ENCODE peak calls at places on chromosomes 3 and 15, in nine cellular contexts. I, G, W, X, H, Y, B, M and U are unnamed samples.

GRCh38 chr3:135641771-135642170 is 323.8 kb upstream of the PPP2R3A start:
- DNase-seq in I (no peak), G (no peak), W (no peak), X (no peak), H (no peak), Y (no peak), B (no peak), M (no peak), U (no peak)

GRCh38 chr3:82100378-82100777 is 338.9 kb upstream of the GBE1 start:
- DNase-seq in I (no peak), G (no peak), W (no peak), X (no peak), H (no peak), Y (no peak), B (no peak), M (peak), U (no peak)

GRCh38 chr3:112979244-112979832 is 4.4 kb upstream of the CD200R1 start:
- DNase-seq in I (no peak), G (no peak), W (no peak), X (no peak), H (no peak), Y (no peak), B (no peak), M (peak), U (no peak)

GRCh38 chr3:9915252-9916141 is 1.4 kb upstream of the IL17RC start:
- DNase-seq in I (peak), G (peak), W (no peak), X (peak), H (peak), Y (no peak), B (peak), M (no peak), U (peak)

GRCh38 chr3:186362988-186363387 is 954 bp upstream of the DGKG start:
- DNase-seq in I (no peak), G (no peak), W (no peak), X (no peak), H (no peak), Y (no peak), B (no peak), M (no peak), U (no peak)

GRCh38 chr3:12353796-12354505 is 65.1 kb downstream of the PPARG start:
- DNase-seq in I (no peak), G (no peak), W (no peak), X (no peak), H (no peak), Y (no peak), B (no peak), M (no peak), U (no peak)

GRCh38 chr15:50764331-50765201 is 940 bp downstream of the SPPL2A start:
- DNase-seq in I (no peak), G (no peak), W (no peak), X (no peak), H (peak), Y (no peak), B (no peak), M (peak), U (no peak)

GRCh38 chr3:28036599-28037575 is 204.5 kb upstream of the CMC1 start:
- DNase-seq in I (no peak), G (no peak), W (no peak), X (no peak), H (no peak), Y (no peak), B (no peak), M (no peak), U (no peak)

GRCh38 chr15:87777054-87777498 is 479.5 kb downstream of the NTRK3 start:
- DNase-seq in I (no peak), G (no peak), W (no peak), X (no peak), H (no peak), Y (peak), B (no peak), M (no peak), U (no peak)

GRCh38 chr3:196969660-196970546 is 1.3 kb upstream of the PIGZ start:
- DNase-seq in I (peak), G (peak), W (peak), X (peak), H (peak), Y (no peak), B (peak), M (peak), U (peak)

DNA sequence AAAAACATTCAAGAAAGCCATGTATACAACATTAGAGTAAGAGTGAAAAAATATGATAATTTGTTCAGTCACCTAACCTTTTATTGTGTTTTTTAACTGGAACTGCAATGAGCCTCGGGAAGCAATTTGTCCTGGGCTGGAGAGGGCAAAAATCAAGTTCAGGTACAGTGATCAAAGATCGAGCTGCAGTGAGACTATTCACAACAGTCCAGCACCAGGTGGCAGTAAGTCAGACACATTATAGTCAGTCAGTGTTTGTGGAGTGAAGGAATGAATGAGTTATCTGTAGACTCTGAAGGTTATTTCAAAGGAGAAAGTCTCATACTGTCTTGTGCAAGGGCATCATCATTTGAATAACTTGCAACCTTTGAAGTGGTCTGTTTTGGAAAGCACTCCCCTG is 116.6 kb downstream of the CHDH start:
- DNase-seq in I (no peak), G (no peak), W (no peak), X (no peak), H (peak), Y (no peak), B (no peak), M (no peak), U (no peak)
- TF ChIP-seq CTCF in I (peak), G (no peak), W (no peak), X (peak), H (peak), Y (no peak), B (peak), M (no peak), U (no peak)

DNA sequence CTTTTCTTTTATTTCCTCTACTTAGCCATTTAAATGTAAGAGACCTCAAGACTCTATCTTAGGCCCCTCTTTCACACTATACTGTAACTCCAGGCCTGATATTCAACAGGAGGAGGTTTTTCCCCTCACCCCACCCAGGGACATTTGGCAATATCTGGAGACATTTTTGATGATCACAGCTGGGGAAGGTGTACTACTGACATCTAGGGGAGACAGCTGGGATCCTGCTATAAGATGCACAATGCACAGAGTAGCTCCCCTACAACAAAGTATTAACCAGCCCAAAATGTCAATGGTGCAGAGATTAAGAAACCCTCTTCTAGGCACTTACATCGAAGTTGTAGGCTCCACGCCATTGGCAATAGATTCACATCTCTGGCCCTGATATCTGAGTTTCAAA is 517.5 kb upstream of the UBE2E2 start:
- DNase-seq in I (peak), G (no peak), W (no peak), X (no peak), H (no peak), Y (no peak), B (no peak), M (peak), U (no peak)
- TF ChIP-seq CTCF in I (peak), G (peak), W (no peak), X (no peak), H (peak), Y (no peak), B (no peak), M (no peak), U (no peak)

GRCh38 chr3:16601539-16602005 is 3.7 kb downstream of the DAZL start:
- DNase-seq in I (no peak), G (no peak), W (no peak), X (no peak), H (no peak), Y (no peak), B (no peak), M (no peak), U (no peak)
- TF ChIP-seq CTCF in I (peak), G (no peak), W (peak), X (no peak), H (no peak), Y (no peak), B (peak), M (peak), U (peak)

DNA sequence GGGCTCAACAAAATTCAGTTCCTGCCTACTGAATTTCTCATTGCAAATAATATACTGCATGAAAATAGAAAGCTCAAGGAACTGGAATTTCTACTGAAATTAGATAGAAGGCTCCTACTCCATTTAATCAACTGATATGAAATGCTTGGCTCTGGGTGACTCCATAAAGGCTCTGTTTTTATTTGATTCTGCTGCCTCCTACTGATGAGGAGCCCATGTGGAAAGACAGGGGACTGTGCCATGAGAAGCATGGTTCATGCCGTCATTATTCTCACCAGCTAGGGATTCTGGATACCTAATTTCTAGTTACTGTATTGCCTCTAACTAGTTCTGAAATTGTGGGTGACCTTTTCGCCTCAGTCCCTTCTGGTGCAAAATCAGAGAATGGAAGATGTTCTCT is 366.2 kb upstream of the DPH6 start:
- DNase-seq in I (no peak), G (no peak), W (no peak), X (no peak), H (no peak), Y (no peak), B (no peak), M (no peak), U (no peak)
- TF ChIP-seq CTCF in I (peak), G (no peak), W (no peak), X (peak), H (no peak), Y (no peak), B (no peak), M (no peak), U (no peak)

DNA sequence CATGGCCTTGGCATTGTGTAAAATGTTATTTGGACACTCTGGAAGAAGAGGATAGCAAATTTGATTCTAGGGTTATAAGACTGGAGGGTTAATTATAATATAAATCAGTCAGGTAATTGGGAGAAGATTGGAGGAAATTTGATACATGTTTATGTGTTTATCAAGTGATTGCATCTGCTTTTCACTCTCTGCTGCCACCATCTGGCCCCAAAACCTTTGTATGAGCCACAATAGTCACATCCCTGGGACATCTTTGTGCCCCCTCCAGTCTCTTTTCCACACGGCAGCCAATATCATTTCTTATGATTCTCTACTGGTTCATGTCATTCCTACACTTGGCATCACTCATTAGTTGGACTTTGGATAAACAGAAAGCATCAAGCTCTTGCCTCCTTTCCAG is 602.2 kb upstream of the SUCLG2 start:
- DNase-seq in I (peak), G (no peak), W (peak), X (no peak), H (no peak), Y (no peak), B (no peak), M (no peak), U (no peak)
- TF ChIP-seq CTCF in I (peak), G (peak), W (peak), X (no peak), H (peak), Y (no peak), B (no peak), M (peak), U (no peak)

DNA sequence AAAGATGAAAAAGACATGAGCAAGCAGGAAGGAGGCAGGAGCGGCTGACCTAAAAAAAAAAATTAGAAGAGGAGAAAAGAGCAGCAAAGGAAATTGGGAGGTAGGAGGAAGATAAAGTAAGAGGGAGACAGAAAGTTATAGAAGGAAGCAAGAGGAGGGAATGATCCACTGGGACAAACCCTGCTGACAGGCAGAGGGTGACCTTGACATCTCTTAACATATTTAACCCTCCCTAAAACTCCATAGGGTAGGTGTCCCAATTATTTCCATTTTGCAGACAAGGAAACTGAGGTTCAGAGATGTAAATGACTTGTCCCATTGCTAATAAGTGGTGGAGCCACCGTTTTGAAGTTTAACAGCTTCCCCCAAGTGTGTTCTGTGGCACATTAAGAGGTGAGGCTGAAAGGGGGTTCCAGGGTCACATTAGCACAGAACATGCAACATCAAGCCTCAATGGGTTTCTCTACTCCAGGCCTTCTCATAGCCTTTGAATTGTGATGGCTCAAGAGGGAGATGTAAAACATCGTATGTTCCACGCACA is 37.4 kb upstream of the PRICKLE2 start:
- DNase-seq in I (no peak), G (no peak), W (no peak), X (no peak), H (no peak), Y (no peak), B (no peak), M (no peak), U (no peak)
- TF ChIP-seq CTCF in I (peak), G (no peak), W (no peak), X (no peak), H (no peak), Y (no peak), B (no peak), M (no peak), U (no peak)

GRCh38 chr3:149181179-149181578 is 40.5 kb downstream of the CP start:
- DNase-seq in I (no peak), G (no peak), W (no peak), X (no peak), H (no peak), Y (no peak), B (no peak), M (no peak), U (no peak)

GRCh38 chr3:149177122-149177521 is 44.5 kb downstream of the CP start:
- DNase-seq in I (no peak), G (no peak), W (no peak), X (no peak), H (no peak), Y (no peak), B (no peak), M (no peak), U (no peak)

GRCh38 chr3:149179225-149179624 is 42.4 kb downstream of the CP start:
- DNase-seq in I (no peak), G (no peak), W (no peak), X (no peak), H (no peak), Y (no peak), B (no peak), M (no peak), U (no peak)

GRCh38 chr3:149174901-149175300 is 45.5 kb downstream of the HPS3 start:
- DNase-seq in I (no peak), G (no peak), W (no peak), X (no peak), H (peak), Y (no peak), B (no peak), M (no peak), U (no peak)

GRCh38 chr3:149180057-149180573 is 41.5 kb downstream of the CP start:
- DNase-seq in I (no peak), G (no peak), W (no peak), X (peak), H (no peak), Y (peak), B (peak), M (peak), U (no peak)
- TF ChIP-seq CTCF in I (no peak), G (no peak), W (no peak), X (no peak), H (no peak), Y (no peak), B (no peak), M (no peak), U (no peak)